ENCODE peak calls at places on chromosomes 4 and X, in eight cellular contexts. G is T-helper 9 cell; E is stimulated activated CD4-positive, alpha-beta T cell treated with anti-CD3 and anti-CD28 coated beads, Interleukin-2, amount 100 ng/mL, for 48 hours; U is MCF 10A; B is RCC 7860; Z is activated CD4-positive, alpha-beta T cell treated with anti-CD3 and anti-CD28 coated beads, Interleukin-2, amount 10 ng/mL, durations not matched to agents 24 days and 14 days; H is upper lobe of right lung; T is LoVo. Y is an unnamed sample.

GRCh38 chr4:82706349-82707000 is 92.1 kb downstream of the SCD5 start:
- DNase-seq in G (no peak), E (no peak), U (peak), B (no peak), Z (no peak), H (no peak), T (no peak), Y (no peak)

GRCh38 chr4:168574581-168575295 is 77.9 kb downstream of the PALLD start:
- DNase-seq in G (no peak), E (no peak), U (no peak), B (peak), Z (no peak), H (no peak), T (peak), Y (no peak)

GRCh38 chr4:24979554-24979953 is 51.2 kb downstream of the LGI2 start:
- DNase-seq in G (no peak), E (no peak), U (peak), B (no peak), Z (no peak), H (no peak), T (no peak), Y (peak)

GRCh38 chr4:153728660-153729059 is 31.2 kb downstream of the RNF175 start:
- DNase-seq in G (no peak), E (no peak), U (no peak), B (no peak), Z (no peak), H (no peak), T (no peak), Y (peak)

GRCh38 chrX:134692990-134693389 is 34.7 kb upstream of the PLAC1 start:
- DNase-seq in G (no peak), E (no peak), U (no peak), B (peak), Z (no peak), H (no peak), T (no peak), Y (no peak)

GRCh38 chr4:152166567-152166966 is 369.3 kb downstream of the FBXW7 start:
- DNase-seq in G (no peak), E (no peak), U (peak), B (no peak), Z (peak), H (no peak), T (no peak), Y (no peak)

GRCh38 chr4:2834001-2834921 is 9.4 kb upstream of the ADD1 start:
- DNase-seq in G (no peak), E (no peak), U (no peak), B (no peak), Z (no peak), H (no peak), T (no peak), Y (peak)

GRCh38 chr4:24768006-24768405 is 27.4 kb upstream of the SOD3 start:
- DNase-seq in G (no peak), E (no peak), U (no peak), B (no peak), Z (no peak), H (no peak), T (no peak), Y (no peak)

GRCh38 chrX:78708171-78708570 is 39.3 kb upstream of the LPAR4 start:
- DNase-seq in G (no peak), E (no peak), U (peak), B (peak), Z (no peak), H (no peak), T (no peak), Y (no peak)

GRCh38 chr4:18954538-18954937 is 933.0 kb upstream of the LCORL start:
- DNase-seq in G (no peak), E (no peak), U (no peak), B (peak), Z (no peak), H (no peak), T (peak), Y (no peak)

GRCh38 chrX:31112226-31112999 is 40.6 kb upstream of the FTHL17 start:
- DNase-seq in G (no peak), E (no peak), U (no peak), B (no peak), Z (no peak), H (no peak), T (no peak), Y (no peak)

Y was measured in CD14-positive monocyte.